ENCODE peak calls at places on chromosome X, in ten cellular contexts. T, G, Z, A, R, Q, C, S, V and X are unnamed samples.

GRCh38 chrX:30653415-30654131 is at the start of gene GK:
- DNase-seq in T (no peak), G (peak), Z (no peak), A (peak), R (peak), Q (peak), C (no peak), S (peak), V (no peak), X (no peak)

GRCh38 chrX:14902536-14902935 is 29.3 kb downstream of the MOSPD2 start:
- DNase-seq in T (no peak), G (no peak), Z (no peak), A (no peak), R (no peak), Q (no peak), C (no peak), S (no peak), V (no peak), X (no peak)

GRCh38 chrX:39550795-39551361 is 546.9 kb downstream of the BCOR start:
- DNase-seq in T (no peak), G (no peak), Z (no peak), A (no peak), R (no peak), Q (no peak), C (no peak), S (no peak), V (no peak), X (no peak)

GRCh38 chrX:12447448-12448154 is 309.3 kb downstream of the FRMPD4 start:
- DNase-seq in T (peak), G (no peak), Z (no peak), A (peak), R (no peak), Q (peak), C (no peak), S (peak), V (no peak), X (peak)

GRCh38 chrX:338836-339400 is 20.3 kb upstream of the GTPBP6 start:
- DNase-seq in T (no peak), G (no peak), Z (no peak), A (no peak), R (no peak), Q (no peak), C (no peak), S (no peak), V (peak), X (no peak)

GRCh38 chrX:47749185-47749967 is 87.3 kb upstream of the ZNF81 start:
- DNase-seq in T (no peak), G (no peak), Z (no peak), A (peak), R (no peak), Q (no peak), C (no peak), S (no peak), V (no peak), X (no peak)

GRCh38 chrX:5648941-5649568 is 579.6 kb downstream of the NLGN4X start:
- DNase-seq in T (no peak), G (no peak), Z (no peak), A (no peak), R (no peak), Q (no peak), C (no peak), S (no peak), V (no peak), X (no peak)

GRCh38 chrX:130285069-130285620 is 16.4 kb upstream of the ZNF280C start:
- DNase-seq in T (no peak), G (no peak), Z (no peak), A (peak), R (no peak), Q (no peak), C (no peak), S (no peak), V (no peak), X (no peak)

GRCh38 chrX:2967998-2968909 is 38.1 kb upstream of the ARSH start:
- DNase-seq in T (no peak), G (no peak), Z (no peak), A (peak), R (peak), Q (peak), C (no peak), S (peak), V (no peak), X (no peak)

GRCh38 chrX:109537324-109537665 is 651 bp downstream of the NXT2 start:
- DNase-seq in T (peak), G (no peak), Z (no peak), A (peak), R (peak), Q (peak), C (no peak), S (no peak), V (no peak), X (peak)

GRCh38 chrX:2819345-2820130 is 9.2 kb upstream of the GYG2 start:
- DNase-seq in T (peak), G (no peak), Z (no peak), A (peak), R (no peak), Q (peak), C (no peak), S (peak), V (no peak), X (no peak)

GRCh38 chrX:20729421-20729820 is 462.7 kb upstream of the RPS6KA3 start:
- DNase-seq in T (no peak), G (no peak), Z (no peak), A (peak), R (no peak), Q (peak), C (peak), S (no peak), V (no peak), X (no peak)

GRCh38 chrX:53072418-53073114 is 9.6 kb upstream of the TSPYL2 start:
- DNase-seq in T (no peak), G (no peak), Z (no peak), A (no peak), R (no peak), Q (no peak), C (no peak), S (no peak), V (no peak), X (no peak)

GRCh38 chrX:13165266-13165665 is 120.8 kb upstream of the FAM9C start:
- DNase-seq in T (no peak), G (no peak), Z (no peak), A (no peak), R (no peak), Q (peak), C (no peak), S (no peak), V (no peak), X (no peak)

GRCh38 chrX:45711231-45711630 is 510.6 kb upstream of the DIPK2B start:
- DNase-seq in T (no peak), G (no peak), Z (no peak), A (peak), R (no peak), Q (no peak), C (no peak), S (peak), V (no peak), X (no peak)

GRCh38 chrX:68183612-68184214 is 249.6 kb downstream of the OPHN1 start:
- DNase-seq in T (peak), G (no peak), Z (peak), A (peak), R (no peak), Q (peak), C (no peak), S (peak), V (no peak), X (no peak)

GRCh38 chrX:53481093-53481492 is 46.9 kb upstream of the HSD17B10 start:
- DNase-seq in T (peak), G (no peak), Z (no peak), A (peak), R (peak), Q (no peak), C (no peak), S (peak), V (no peak), X (no peak)